ENCODE peak calls at places on chromosomes 1 and 21, in eight cellular contexts. F, S, M, P, T, X, C and J are unnamed samples.

GRCh38 chr1:43238991-43239469 is 30.8 kb upstream of the TMEM125 start:
- DNase-seq in F (no peak), S (no peak), M (no peak), P (no peak), T (no peak), X (peak; percentile 81), C (no peak), J (no peak)

GRCh38 chr1:18166929-18167328 is 59.3 kb downstream of the IGSF21 start:
- DNase-seq in F (no peak), S (no peak), M (no peak), P (no peak), T (no peak), X (no peak), C (no peak), J (no peak)

GRCh38 chr1:200767326-200767725 is 28.6 kb downstream of the CAMSAP2 start:
- DNase-seq in F (no peak), S (no peak), M (peak; percentile 44), P (no peak), T (no peak), X (no peak), C (no peak), J (no peak)

GRCh38 chr1:242205622-242206489 is 207.0 kb upstream of the MAP1LC3C start:
- DNase-seq in F (peak; percentile 53), S (peak; percentile 18), M (no peak), P (no peak), T (peak; percentile 32), X (no peak), C (no peak), J (no peak)

GRCh38 chr1:14975119-14975518 is 178.4 kb upstream of the TMEM51 start:
- DNase-seq in F (peak; percentile 97), S (no peak), M (no peak), P (no peak), T (no peak), X (no peak), C (no peak), J (no peak)

GRCh38 chr1:241048558-241048957 is 308.4 kb downstream of the RGS7 start:
- DNase-seq in F (no peak), S (no peak), M (no peak), P (peak; percentile 14), T (no peak), X (no peak), C (no peak), J (no peak)

GRCh38 chr1:210446479-210446878 is 117.8 kb downstream of the HHAT start:
- DNase-seq in F (no peak), S (peak; percentile 10), M (peak; percentile 67), P (no peak), T (no peak), X (no peak), C (peak; percentile 13), J (no peak)

GRCh38 chr21:44531606-44532128 is 8.3 kb downstream of the KRTAP10-1 start:
- DNase-seq in F (no peak), S (no peak), M (no peak), P (no peak), T (no peak), X (peak; percentile 38), C (no peak), J (peak; percentile 49)

GRCh38 chr1:205088341-205088740 is 4.1 kb upstream of the TMEM81 start:
- DNase-seq in F (no peak), S (no peak), M (peak; percentile 70), P (no peak), T (no peak), X (no peak), C (no peak), J (no peak)

GRCh38 chr1:114336360-114336759 is 174.6 kb downstream of the TRIM33 start:
- DNase-seq in F (no peak), S (no peak), M (no peak), P (no peak), T (no peak), X (no peak), C (no peak), J (no peak)

GRCh38 chr1:157092831-157093230 is 6.8 kb downstream of the ETV3L start:
- DNase-seq in F (peak; percentile 48), S (no peak), M (peak; percentile 11), P (no peak), T (no peak), X (peak; percentile 78), C (no peak), J (peak; percentile 77)

GRCh38 chr1:12142891-12143630 is 23.7 kb upstream of the TNFRSF1B start:
- DNase-seq in F (no peak), S (no peak), M (no peak), P (no peak), T (no peak), X (peak; percentile 81), C (no peak), J (peak; percentile 78)

GRCh38 chr1:154966111-154966510 is 4.4 kb downstream of the SHC1 start:
- DNase-seq in F (no peak), S (no peak), M (no peak), P (no peak), T (no peak), X (peak; percentile 33), C (no peak), J (no peak)

GRCh38 chr1:173507205-173507846 is 30.2 kb downstream of the PRDX6 start:
- DNase-seq in F (peak; percentile 72), S (peak; percentile 44), M (peak; percentile 73), P (peak; percentile 33), T (peak; percentile 25), X (no peak), C (no peak), J (no peak)

GRCh38 chr1:41355761-41356160 is 5.5 kb upstream of the FOXO6 start:
- DNase-seq in F (no peak), S (no peak), M (no peak), P (no peak), T (no peak), X (no peak), C (no peak), J (peak; percentile 19)

GRCh38 chr1:91806777-91807700 is 78.9 kb downstream of the TGFBR3 start:
- DNase-seq in F (no peak), S (no peak), M (peak; percentile 65), P (peak; percentile 19), T (peak; percentile 60), X (no peak), C (no peak), J (no peak)

GRCh38 chr21:32844653-32845443 is 73.3 kb upstream of the PAXBP1 start:
- DNase-seq in F (no peak), S (no peak), M (peak; percentile 66), P (no peak), T (peak; percentile 53), X (no peak), C (no peak), J (no peak)

GRCh38 chr1:209389258-209389657 is 194.3 kb upstream of the CAMK1G start:
- DNase-seq in F (no peak), S (no peak), M (peak; percentile 91), P (no peak), T (peak; percentile 78), X (no peak), C (peak; percentile 45), J (no peak)

GRCh38 chr1:63721531-63722189 is 52.2 kb upstream of the ROR1 start:
- DNase-seq in F (no peak), S (peak; percentile 17), M (peak; percentile 15), P (no peak), T (no peak), X (no peak), C (peak; percentile 33), J (no peak)

GRCh38 chr1:226764533-226764932 is 25.5 kb upstream of the ITPKB start:
- DNase-seq in F (no peak), S (no peak), M (no peak), P (no peak), T (no peak), X (no peak), C (no peak), J (no peak)

GRCh38 chr1:90411155-90411554 is 305.9 kb downstream of the BARHL2 start:
- DNase-seq in F (no peak), S (no peak), M (no peak), P (no peak), T (no peak), X (no peak), C (no peak), J (no peak)

GRCh38 chr1:69569281-69569970 is 1.7 kb downstream of the LRRC7 start:
- DNase-seq in F (no peak), S (no peak), M (no peak), P (peak; percentile 23), T (no peak), X (no peak), C (no peak), J (no peak)

GRCh38 chr1:26234644-26235384 is 814 bp downstream of the CEP85 start:
- DNase-seq in F (no peak), S (peak; percentile 22), M (peak; percentile 37), P (peak; percentile 36), T (no peak), X (no peak), C (no peak), J (no peak)

GRCh38 chr1:246705368-246705767 is 18.8 kb upstream of the SCCPDH start:
- DNase-seq in F (no peak), S (no peak), M (peak; percentile 98), P (no peak), T (peak; percentile 69), X (no peak), C (peak; percentile 62), J (no peak)

GRCh38 chr21:28699591-28700259 is 293.0 kb downstream of the LTN1 start:
- DNase-seq in F (no peak), S (no peak), M (no peak), P (no peak), T (no peak), X (no peak), C (no peak), J (no peak)

GRCh38 chr1:76084029-76084627 is 9.6 kb downstream of the ST6GALNAC3 start:
- DNase-seq in F (no peak), S (no peak), M (no peak), P (no peak), T (no peak), X (no peak), C (no peak), J (no peak)

GRCh38 chr21:42062543-42063022 is 8.5 kb upstream of the UMODL1 start:
- DNase-seq in F (no peak), S (no peak), M (no peak), P (no peak), T (no peak), X (peak; percentile 77), C (no peak), J (no peak)

GRCh38 chr1:155195201-155196102 is 12.2 kb downstream of the THBS3 start:
- DNase-seq in F (no peak), S (no peak), M (peak; percentile 26), P (no peak), T (no peak), X (peak; percentile 7), C (no peak), J (peak; percentile 71)

GRCh38 chr21:36753556-36753955 is 54.6 kb downstream of the SIM2 start:
- DNase-seq in F (no peak), S (no peak), M (peak; percentile 80), P (no peak), T (peak; percentile 43), X (no peak), C (peak; percentile 88), J (no peak)

GRCh38 chr1:105399718-105400117 is 1650.0 kb downstream of the AMY1C start:
- DNase-seq in F (no peak), S (no peak), M (no peak), P (no peak), T (no peak), X (no peak), C (no peak), J (no peak)